ENCODE peak calls at places on chromosome 1, in seven cellular contexts. O is stimulated activated naive B cell treated with anti-CD40 and anti-IgM and Interleukin-4, amounts not matched to agents 10 μg/mL and 1 μg/mL and 100 μg/mL, for 72 hours; V is ACHN; U is nucleus accumbens; N is T follicular helper cell; W is RPMI7951; S is anterior cingulate cortex. K is an unnamed sample.

GRCh38 chr1:180151508-180151907 is 3.2 kb upstream of the QSOX1 start:
- DNase-seq in U (no peak), V (peak), W (peak), S (no peak), O (no peak), N (no peak), K (no peak)

GRCh38 chr1:33277488-33278084 is 21.3 kb downstream of the ZNF362 start:
- DNase-seq in W (no peak), N (no peak), V (no peak), S (no peak), U (no peak), O (no peak), K (no peak)

GRCh38 chr1:40898434-40898900 is 36.3 kb upstream of the CITED4 start:
- DNase-seq in U (no peak), V (peak), S (no peak), W (peak), N (no peak), O (peak), K (peak)

GRCh38 chr1:21100496-21100895 is 76.2 kb downstream of the EIF4G3 start:
- DNase-seq in U (no peak), O (no peak), S (no peak), V (no peak), W (no peak), N (no peak), K (no peak)

GRCh38 chr1:39272027-39272790 is 67.7 kb downstream of the MACF1 start:
- DNase-seq in W (peak), U (peak), S (no peak), N (no peak), O (peak), V (no peak), K (no peak)

GRCh38 chr1:89085781-89086180 is 20.8 kb upstream of the GBP1 start:
- DNase-seq in N (peak), V (peak), O (no peak), W (no peak), S (no peak), U (no peak), K (no peak)

GRCh38 chr1:42925132-42925769 is 33.4 kb downstream of the SLC2A1 start:
- DNase-seq in N (no peak), V (no peak), U (no peak), S (no peak), O (no peak), W (no peak), K (no peak)

GRCh38 chr1:53348491-53349368 is 20.9 kb upstream of the LRP8 start:
- DNase-seq in O (no peak), V (no peak), S (no peak), U (no peak), W (no peak), N (no peak), K (peak)